ENCODE peak calls at places on chromosomes 2 and 18, in four cellular contexts. One of them, this sample, is unnamed.

GRCh38 chr2:56449449-56449860 is 265.7 kb downstream of the CCDC85A start:
- DNase-seq in right lobe of liver: no peak
- DNase-seq in transverse colon: no peak
- DNase-seq in suprapubic skin: no peak
- DNase-seq in this sample: no peak

GRCh38 chr18:10544093-10544748 is 18.4 kb downstream of the NAPG start:
- DNase-seq in right lobe of liver: no peak
- DNase-seq in transverse colon: no peak
- DNase-seq in suprapubic skin: no peak
- DNase-seq in this sample: no peak

GRCh38 chr2:11573418-11574175 is 39.8 kb downstream of the GREB1 start:
- DNase-seq in right lobe of liver: no peak
- DNase-seq in transverse colon: no peak
- DNase-seq in suprapubic skin: no peak
- DNase-seq in this sample: no peak

GRCh38 chr2:138116456-138116855 is 152.2 kb downstream of the HNMT start:
- DNase-seq in right lobe of liver: no peak
- DNase-seq in transverse colon: no peak
- DNase-seq in suprapubic skin: no peak
- DNase-seq in this sample: no peak

GRCh38 chr2:223959688-223960087 is 2.4 kb downstream of the MRPL44 start:
- DNase-seq in right lobe of liver: no peak
- DNase-seq in transverse colon: no peak
- DNase-seq in suprapubic skin: no peak
- DNase-seq in this sample: no peak

GRCh38 chr2:26922638-26923466 is 47.6 kb upstream of the MAPRE3 start:
- DNase-seq in right lobe of liver: no peak
- DNase-seq in transverse colon: peak; percentile 28
- DNase-seq in suprapubic skin: no peak
- DNase-seq in this sample: peak; percentile 42

GRCh38 chr2:108981846-108982245 is 7.2 kb downstream of the EDAR start:
- DNase-seq in right lobe of liver: no peak
- DNase-seq in transverse colon: no peak
- DNase-seq in suprapubic skin: no peak
- DNase-seq in this sample: no peak

GRCh38 chr2:138032334-138032733 is 68.1 kb downstream of the HNMT start:
- DNase-seq in right lobe of liver: no peak
- DNase-seq in transverse colon: no peak
- DNase-seq in suprapubic skin: no peak
- DNase-seq in this sample: no peak

GRCh38 chr2:72917875-72918660 is 749 bp downstream of the EMX1 start:
- DNase-seq in right lobe of liver: no peak
- DNase-seq in transverse colon: no peak
- DNase-seq in suprapubic skin: no peak
- DNase-seq in this sample: no peak

GRCh38 chr2:237896507-237896892 is 37.1 kb downstream of the RAMP1 start:
- DNase-seq in right lobe of liver: no peak
- DNase-seq in transverse colon: no peak
- DNase-seq in suprapubic skin: no peak
- DNase-seq in this sample: no peak

GRCh38 chr2:156253765-156254164 is 78.8 kb downstream of the NR4A2 start:
- DNase-seq in right lobe of liver: no peak
- DNase-seq in transverse colon: no peak
- DNase-seq in suprapubic skin: no peak
- DNase-seq in this sample: no peak

GRCh38 chr2:43534569-43534968 is 61.3 kb downstream of the THADA start:
- DNase-seq in right lobe of liver: no peak
- DNase-seq in transverse colon: no peak
- DNase-seq in suprapubic skin: no peak
- DNase-seq in this sample: no peak

GRCh38 chr2:45992021-45992745 is 305.0 kb upstream of the EPAS1 start:
- DNase-seq in right lobe of liver: peak; percentile 89
- DNase-seq in transverse colon: peak; percentile 77
- DNase-seq in suprapubic skin: no peak
- DNase-seq in this sample: no peak

GRCh38 chr2:26612522-26613240 is 28.5 kb downstream of the CIB4 start:
- DNase-seq in right lobe of liver: no peak
- DNase-seq in transverse colon: peak; percentile 34
- DNase-seq in suprapubic skin: peak; percentile 74
- DNase-seq in this sample: peak; percentile 63

GRCh38 chr2:19357383-19358241 is 811 bp downstream of the OSR1 start:
- DNase-seq in right lobe of liver: no peak
- DNase-seq in transverse colon: peak; percentile 42
- DNase-seq in suprapubic skin: no peak
- DNase-seq in this sample: no peak

GRCh38 chr2:188369365-188369764 is 77.7 kb downstream of the GULP1 start:
- DNase-seq in right lobe of liver: no peak
- DNase-seq in transverse colon: peak; percentile 23
- DNase-seq in suprapubic skin: no peak
- DNase-seq in this sample: no peak

GRCh38 chr2:40451926-40452605 is at the start of gene SLC8A1:
- DNase-seq in right lobe of liver: peak; percentile 59
- DNase-seq in transverse colon: no peak
- DNase-seq in suprapubic skin: no peak
- DNase-seq in this sample: no peak

GRCh38 chr2:218291934-218292699 is at the start of gene TMBIM1:
- DNase-seq in right lobe of liver: peak; percentile 88
- DNase-seq in transverse colon: peak; percentile 84
- DNase-seq in suprapubic skin: peak; percentile 91
- DNase-seq in this sample: peak; percentile 85

GRCh38 chr2:170394988-170395387 is 217.0 kb downstream of the MYO3B start:
- DNase-seq in right lobe of liver: no peak
- DNase-seq in transverse colon: no peak
- DNase-seq in suprapubic skin: no peak
- DNase-seq in this sample: no peak
- TF ChIP-seq CTCF in right lobe of liver: no peak
- TF ChIP-seq CTCF in transverse colon: no peak
- TF ChIP-seq CTCF in suprapubic skin: no peak
- TF ChIP-seq CTCF in this sample: no peak

DNA sequence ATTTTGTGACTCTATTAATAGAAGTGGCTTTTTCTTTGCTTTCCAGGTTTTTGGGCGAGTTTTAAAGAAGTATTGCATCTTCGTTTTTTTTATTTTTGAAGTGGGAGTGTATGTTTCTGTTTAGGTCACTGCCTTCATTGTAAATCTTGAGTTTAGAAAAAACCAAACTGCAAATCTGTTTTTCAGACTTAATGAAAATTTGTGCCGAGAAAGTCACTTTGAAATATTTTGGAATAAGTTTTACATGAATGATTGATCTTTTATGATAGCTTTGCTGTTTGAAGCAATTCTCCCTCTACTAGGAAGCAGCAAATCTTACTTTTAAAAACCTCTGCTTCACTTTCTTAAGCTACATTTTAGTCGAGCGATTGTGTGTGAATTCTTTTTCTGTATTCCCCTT is 2.2 kb downstream of the SMAD4 start:
- DNase-seq in right lobe of liver: no peak
- DNase-seq in transverse colon: no peak
- DNase-seq in suprapubic skin: no peak
- DNase-seq in this sample: no peak
- H3K4me1 ChIP-seq in right lobe of liver: no peaks in the 10 kb centered on the region
- H3K4me1 ChIP-seq in transverse colon: peaks cover 53% of the 10 kb centered on the region
- H3K4me1 ChIP-seq in suprapubic skin: peaks cover 69% of the 10 kb centered on the region
- H3K4me1 ChIP-seq in this sample: peaks cover 2% of the 10 kb centered on the region

DNA sequence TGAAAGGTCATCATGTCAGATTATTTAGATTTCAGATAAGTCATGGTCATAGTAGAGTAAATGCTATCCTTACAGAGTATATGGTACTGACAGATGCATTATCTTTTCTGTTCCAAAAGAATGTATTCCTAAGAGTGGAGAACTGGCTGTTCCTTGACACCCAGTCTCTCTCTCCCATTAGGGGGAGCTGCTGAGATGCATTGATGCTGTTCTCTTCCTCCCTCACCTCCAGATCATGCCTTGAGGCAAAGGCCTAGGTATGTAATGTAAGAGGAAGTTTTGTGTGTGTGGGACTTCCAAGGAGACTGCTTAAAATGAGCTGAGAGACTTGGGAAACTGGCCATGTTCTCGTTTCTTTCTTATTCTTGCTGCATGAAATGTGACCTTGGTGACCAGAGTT is 979.5 kb upstream of the CELF4 start:
- DNase-seq in right lobe of liver: no peak
- DNase-seq in transverse colon: no peak
- DNase-seq in suprapubic skin: no peak
- DNase-seq in this sample: no peak
- TF ChIP-seq CTCF in right lobe of liver: no peak
- TF ChIP-seq CTCF in transverse colon: no peak
- TF ChIP-seq CTCF in suprapubic skin: no peak
- TF ChIP-seq CTCF in this sample: peak; percentile 39

DNA sequence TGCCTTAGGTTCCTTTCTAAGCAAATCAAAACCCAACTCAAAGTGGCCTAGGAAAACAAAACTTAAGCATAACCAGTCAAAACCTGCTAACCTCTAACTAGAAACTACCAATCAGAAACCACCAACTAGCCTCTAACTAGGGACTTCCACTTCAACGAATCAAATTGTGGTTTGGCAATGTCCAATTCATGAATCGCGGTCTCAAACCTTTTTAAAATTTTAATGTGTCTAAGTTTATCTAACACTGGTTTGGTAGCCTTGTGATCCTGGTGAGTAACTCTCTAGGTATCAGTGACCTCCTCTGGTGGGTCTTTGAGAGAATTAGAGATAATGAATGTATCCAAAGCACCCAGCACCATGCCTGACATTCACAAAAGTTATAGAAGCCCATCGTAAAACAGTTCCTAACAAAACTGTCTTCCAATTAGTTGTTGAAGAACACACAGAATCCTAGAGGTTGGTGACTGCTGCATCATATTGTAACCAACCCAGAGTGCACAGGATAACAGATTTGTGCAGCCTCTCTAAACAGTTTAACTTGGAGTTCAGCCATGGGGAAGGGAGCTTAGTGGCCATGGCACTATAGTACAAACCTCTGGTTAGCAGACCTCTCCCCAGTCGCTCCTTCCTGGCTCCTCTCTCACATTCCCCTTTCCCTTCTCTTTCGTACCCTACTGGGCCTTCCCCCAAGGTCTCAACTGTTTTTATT is 45.2 kb upstream of the B3GNT2 start:
- DNase-seq in right lobe of liver: no peak
- DNase-seq in transverse colon: no peak
- DNase-seq in suprapubic skin: no peak
- DNase-seq in this sample: no peak
- H3K4me1 ChIP-seq in right lobe of liver: no peaks in the 10 kb centered on the region
- H3K4me1 ChIP-seq in transverse colon: no peaks in the 10 kb centered on the region
- H3K4me1 ChIP-seq in suprapubic skin: peaks cover 13% of the 10 kb centered on the region
- H3K4me1 ChIP-seq in this sample: peaks cover 11% of the 10 kb centered on the region

DNA sequence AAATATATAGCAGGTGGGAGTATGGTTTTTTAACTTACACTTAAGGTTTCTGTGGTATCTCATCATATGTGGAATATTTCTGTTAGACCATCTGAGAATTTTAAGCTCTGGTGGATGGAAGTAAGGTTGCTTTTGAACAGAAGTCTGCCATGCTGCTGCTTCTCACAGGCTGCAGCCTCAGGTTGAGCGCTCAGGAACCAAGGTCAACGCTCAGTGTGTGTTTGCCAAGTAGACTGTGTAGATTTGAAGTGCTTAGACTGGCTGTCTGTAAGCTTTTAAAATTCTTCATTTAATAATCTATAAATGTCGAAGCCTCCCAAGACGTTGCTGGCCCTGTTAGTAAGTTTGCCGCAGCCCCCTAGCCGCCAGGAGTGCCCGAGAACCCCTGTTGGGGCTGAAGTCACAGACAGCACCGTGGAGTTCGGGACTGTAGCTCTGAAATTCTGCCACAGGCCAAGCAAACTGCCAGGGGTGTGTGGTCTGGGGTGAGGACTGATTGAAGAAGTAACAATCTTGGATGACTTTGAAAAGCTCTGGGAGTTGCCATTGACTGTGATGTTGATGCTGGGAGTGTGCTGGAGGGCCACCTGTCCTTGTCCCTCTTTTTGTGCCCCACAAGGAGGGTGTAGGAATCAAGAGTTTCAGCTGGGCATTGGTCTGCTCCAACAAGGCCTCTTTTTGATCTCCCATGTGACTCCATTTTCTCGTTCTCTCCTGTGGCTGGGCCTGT is 26.9 kb downstream of the INPP4A start:
- DNase-seq in right lobe of liver: no peak
- DNase-seq in transverse colon: no peak
- DNase-seq in suprapubic skin: no peak
- DNase-seq in this sample: no peak
- TF ChIP-seq CTCF in right lobe of liver: no peak
- TF ChIP-seq CTCF in transverse colon: no peak
- TF ChIP-seq CTCF in suprapubic skin: no peak
- TF ChIP-seq CTCF in this sample: no peak

DNA sequence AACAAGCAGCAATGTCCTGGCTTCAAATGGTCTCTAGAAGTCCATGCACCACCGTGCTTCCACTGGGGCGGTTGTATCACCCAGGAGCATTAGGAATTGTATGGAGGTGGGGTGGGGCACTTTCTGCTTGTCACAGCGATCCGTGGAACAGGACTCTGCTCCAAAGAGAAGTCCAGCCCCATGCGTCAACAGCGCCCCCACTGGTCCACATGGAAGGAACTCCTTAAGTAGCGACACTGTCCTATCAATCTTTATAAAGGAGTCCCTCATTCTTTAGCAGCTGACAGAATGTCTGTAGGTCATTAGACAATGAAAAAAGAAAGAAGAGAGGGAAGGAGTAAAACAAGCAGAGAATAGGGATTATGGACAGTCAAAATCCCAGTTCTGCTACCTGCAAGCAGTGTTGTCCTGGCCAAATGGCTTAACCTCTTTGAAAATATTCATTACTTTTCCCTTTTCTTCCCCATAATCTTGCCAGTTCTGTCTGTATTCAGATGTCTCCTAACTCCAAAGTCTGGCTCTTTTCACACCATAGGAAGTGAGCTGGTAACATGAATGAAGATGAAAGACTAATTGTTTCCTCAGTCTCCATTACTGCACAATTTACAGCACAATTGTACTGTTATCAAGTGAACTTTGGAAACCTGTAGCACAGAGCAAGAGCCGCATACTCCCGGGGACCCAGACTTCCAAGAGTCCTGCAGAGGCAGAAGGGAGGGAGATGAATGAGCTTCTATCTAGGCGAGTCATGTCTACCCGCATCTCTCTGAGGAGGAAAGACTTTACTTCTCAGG is 9.9 kb downstream of the NFE2L2 start:
- DNase-seq in right lobe of liver: peak; percentile 68
- DNase-seq in transverse colon: peak; percentile 88
- DNase-seq in suprapubic skin: no peak
- DNase-seq in this sample: peak; percentile 31
- H3K4me1 ChIP-seq in right lobe of liver: peaks cover 12% of the 10 kb centered on the region
- H3K4me1 ChIP-seq in transverse colon: peaks cover 74% of the 10 kb centered on the region
- H3K4me1 ChIP-seq in suprapubic skin: peaks cover 92% of the 10 kb centered on the region
- H3K4me1 ChIP-seq in this sample: peaks cover 85% of the 10 kb centered on the region

GRCh38 chr2:203721770-203722169 is 15.3 kb downstream of the CD28 start:
- DNase-seq in right lobe of liver: no peak
- DNase-seq in transverse colon: no peak
- DNase-seq in suprapubic skin: no peak
- DNase-seq in this sample: no peak

GRCh38 chr2:203720922-203721672 is 14.7 kb downstream of the CD28 start:
- DNase-seq in right lobe of liver: no peak
- DNase-seq in transverse colon: no peak
- DNase-seq in suprapubic skin: no peak
- DNase-seq in this sample: no peak

GRCh38 chr2:203720011-203720410 is 13.6 kb downstream of the CD28 start:
- DNase-seq in right lobe of liver: no peak
- DNase-seq in transverse colon: no peak
- DNase-seq in suprapubic skin: no peak
- DNase-seq in this sample: no peak

GRCh38 chr2:203718087-203718486 is 11.6 kb downstream of the CD28 start:
- DNase-seq in right lobe of liver: no peak
- DNase-seq in transverse colon: peak; percentile 41
- DNase-seq in suprapubic skin: no peak
- DNase-seq in this sample: peak; percentile 18

GRCh38 chr2:203719456-203719855 is 13.0 kb downstream of the CD28 start:
- DNase-seq in right lobe of liver: no peak
- DNase-seq in transverse colon: no peak
- DNase-seq in suprapubic skin: no peak
- DNase-seq in this sample: no peak
- TF ChIP-seq CTCF in right lobe of liver: no peak
- TF ChIP-seq CTCF in transverse colon: no peak
- TF ChIP-seq CTCF in suprapubic skin: no peak
- TF ChIP-seq CTCF in this sample: no peak

GRCh38 chr18:7809978-7810377 is 242.9 kb downstream of the PTPRM start:
- DNase-seq in right lobe of liver: no peak
- DNase-seq in transverse colon: no peak
- DNase-seq in suprapubic skin: no peak
- DNase-seq in this sample: no peak
- H3K4me1 ChIP-seq in right lobe of liver: no peaks in the 10 kb centered on the region
- H3K4me1 ChIP-seq in transverse colon: no peaks in the 10 kb centered on the region
- H3K4me1 ChIP-seq in suprapubic skin: no peaks in the 10 kb centered on the region
- H3K4me1 ChIP-seq in this sample: peaks cover 38% of the 10 kb centered on the region

This sample was measured in heart right ventricle.